ENCODE peak calls at places on chromosome 7, in seven cellular contexts. W is Peyer's patch, V is NCI-H146, Q is tibial nerve, R is H54, N is Right ventricle myocardium superior, L is hepatocyte. A is an unnamed sample.

GRCh38 chr7:80499350-80499955 is 12.4 kb downstream of the GNAT3 start:
- DNase-seq in Q (no peak), V (peak), R (no peak), L (peak), N (no peak), W (peak), A (peak)

GRCh38 chr7:26187380-26188290 is 12.9 kb downstream of the HNRNPA2B1 start:
- DNase-seq in Q (no peak), W (no peak), L (no peak), R (no peak), N (no peak), V (no peak), A (no peak)

GRCh38 chr7:149261321-149261828 is 621 bp upstream of the ZNF783 start:
- DNase-seq in Q (no peak), R (peak), V (peak), N (no peak), W (peak), L (peak), A (no peak)

GRCh38 chr7:70029993-70030392 is 431.7 kb downstream of the AUTS2 start:
- DNase-seq in W (no peak), N (no peak), L (no peak), R (no peak), Q (no peak), V (no peak), A (no peak)

GRCh38 chr7:138865843-138866242 is 67.8 kb upstream of the ATP6V0A4 start:
- DNase-seq in V (no peak), R (peak), N (no peak), L (no peak), Q (no peak), W (no peak), A (no peak)

GRCh38 chr7:117322741-117323584 is at the start of gene WNT2:
- DNase-seq in V (no peak), R (no peak), N (peak), W (no peak), Q (no peak), L (peak), A (peak)

GRCh38 chr7:16926283-16926682 is 44.5 kb upstream of the AGR3 start:
- DNase-seq in W (peak), V (no peak), Q (peak), L (peak), R (no peak), N (peak), A (peak)

GRCh38 chr7:78863248-78863647 is 590.2 kb downstream of the MAGI2 start:
- DNase-seq in R (no peak), N (no peak), W (no peak), V (no peak), Q (no peak), L (peak), A (no peak)

GRCh38 chr7:155997431-155998327 is 185.4 kb upstream of the SHH start:
- DNase-seq in N (no peak), Q (no peak), V (no peak), W (peak), L (no peak), R (no peak), A (no peak)

A was measured in lung microvascular endothelial cell.